ENCODE peak calls at places on chromosomes 1 and 21, in five cellular contexts. B is activated T-helper 2 cell treated with anti-CD3 and anti-CD28 coated beads, Interferon-gamma antibody, Interleukin-2, Interleukin-4, amounts not matched to agents 10 μg/mL and 5 μg/mL and 100 μg/mL, durations not matched to agents 14 hours and 24 hours and 36 hours; T is neural crest cell; K is endothelial cell; F is left ventricle myocardium inferior. C is an unnamed sample.

GRCh38 chr1:116711061-116711582 is 43.1 kb upstream of the CD2 start:
- DNase-seq in F (no peak), T (no peak), B (no peak), K (no peak), C (no peak)

GRCh38 chr1:108878678-108879077 is 1.9 kb downstream of the GPSM2 start:
- DNase-seq in F (no peak), K (no peak), B (no peak), T (no peak), C (no peak)

GRCh38 chr21:26587621-26588260 is 14.7 kb upstream of the CYYR1 start:
- DNase-seq in F (no peak), K (no peak), T (no peak), B (no peak), C (no peak)

GRCh38 chr1:94544706-94545490 is 3.3 kb upstream of the F3 start:
- DNase-seq in F (no peak), T (no peak), B (no peak), K (no peak), C (no peak)

GRCh38 chr1:211114446-211114845 is 19.5 kb downstream of the KCNH1 start:
- DNase-seq in F (no peak), K (no peak), T (no peak), B (no peak), C (no peak)

GRCh38 chr1:200992382-200993101 is 31.0 kb downstream of the KIF21B start:
- DNase-seq in F (no peak), T (no peak), K (no peak), B (no peak), C (no peak)

GRCh38 chr1:81298321-81298720 is 502.4 kb upstream of the ADGRL2 start:
- DNase-seq in T (no peak), F (no peak), B (no peak), K (no peak), C (no peak)

GRCh38 chr1:184664042-184664659 is 90.5 kb downstream of the EDEM3 start:
- DNase-seq in F (peak; percentile 79), T (peak; percentile 77), K (peak; percentile 81), B (peak; percentile 23), C (peak; percentile 90)

GRCh38 chr1:62230724-62231123 is 36.1 kb downstream of the L1TD1 start:
- DNase-seq in K (no peak), F (no peak), T (no peak), B (no peak), C (no peak)

GRCh38 chr1:149845416-149845815 is 54.0 kb upstream of the BOLA1 start:
- DNase-seq in T (no peak), F (no peak), B (no peak), K (no peak), C (no peak)

GRCh38 chr1:8816831-8817412 is 518 bp downstream of the RERE start:
- DNase-seq in K (peak; percentile 26), T (peak; percentile 20), B (peak; percentile 17), F (peak; percentile 23), C (peak; percentile 60)

GRCh38 chr1:8016244-8017241 is 9.6 kb downstream of the ERRFI1 start:
- DNase-seq in T (no peak), F (no peak), B (no peak), K (no peak), C (no peak)

GRCh38 chr1:165747632-165748452 is 20.8 kb downstream of the TMCO1 start:
- DNase-seq in T (no peak), K (no peak), B (no peak), F (no peak), C (no peak)

GRCh38 chr1:150511551-150511950 is 3.6 kb downstream of the ECM1 start:
- DNase-seq in F (no peak), B (no peak), K (no peak), T (no peak), C (no peak)

GRCh38 chr1:110243581-110243980 is 33.5 kb downstream of the KCNC4 start:
- DNase-seq in F (no peak), B (no peak), T (no peak), K (no peak), C (no peak)

GRCh38 chr21:38306833-38307232 is 50.0 kb downstream of the KCNJ15 start:
- DNase-seq in F (no peak), K (no peak), T (no peak), B (no peak), C (no peak)

GRCh38 chr1:243924588-243925349 is 74.7 kb upstream of the AKT3 start:
- DNase-seq in K (no peak), T (no peak), F (no peak), B (no peak), C (no peak)

GRCh38 chr1:233327938-233328660 is 575 bp downstream of the MAP3K21 start:
- DNase-seq in F (no peak), T (no peak), K (peak; percentile 20), B (no peak), C (peak; percentile 19)

GRCh38 chr1:46830665-46831322 is 31.9 kb downstream of the CYP4B1 start:
- DNase-seq in B (no peak), F (no peak), T (no peak), K (no peak), C (no peak)

GRCh38 chr1:66747500-66747899 is 4.8 kb upstream of the DYNLT5 start:
- DNase-seq in F (no peak), K (no peak), T (no peak), B (no peak), C (no peak)

GRCh38 chr1:61246001-61246400 is 163.6 kb downstream of the NFIA start:
- DNase-seq in T (no peak), B (no peak), K (no peak), F (no peak), C (no peak)

GRCh38 chr1:55052221-55053142 is 13.1 kb downstream of the PCSK9 start:
- DNase-seq in F (peak; percentile 61), K (no peak), T (no peak), B (no peak), C (peak; percentile 67)

GRCh38 chr21:30988706-30989105 is 49.6 kb downstream of the KRTAP19-8 start:
- DNase-seq in T (no peak), K (no peak), F (no peak), B (no peak), C (no peak)

GRCh38 chr1:201145132-201145531 is 9.1 kb downstream of the TMEM9 start:
- DNase-seq in K (no peak), T (no peak), F (no peak), B (no peak), C (no peak)

GRCh38 chr1:155005076-155005971 is 2.7 kb downstream of the ZBTB7B start:
- DNase-seq in B (no peak), F (peak; percentile 81), T (no peak), K (no peak), C (peak; percentile 76)

GRCh38 chr1:245418029-245418428 is 263.2 kb downstream of the KIF26B start:
- DNase-seq in B (no peak), F (no peak), K (no peak), T (no peak), C (no peak)

GRCh38 chr1:34518146-34518545 is 236.7 kb upstream of the GJB5 start:
- DNase-seq in B (no peak), T (no peak), F (no peak), K (no peak), C (no peak)

GRCh38 chr1:117237701-117238413 is 27.1 kb upstream of the VTCN1 start:
- DNase-seq in F (no peak), T (no peak), K (no peak), B (no peak), C (no peak)

GRCh38 chr1:48947761-48948537 is 171.3 kb upstream of the BEND5 start:
- DNase-seq in B (no peak), F (no peak), T (no peak), K (no peak), C (no peak)

GRCh38 chr1:161905269-161905884 is 118.3 kb downstream of the OLFML2B start:
- DNase-seq in F (no peak), B (no peak), T (no peak), K (peak; percentile 32), C (no peak)

GRCh38 chr1:154794608-154795007 is 75.5 kb downstream of the KCNN3 start:
- DNase-seq in F (no peak), K (no peak), B (no peak), T (no peak), C (no peak)

C was measured in psoas muscle.